ENCODE peak calls at places on chromosome 12, in five cellular contexts. P, G, V, Z and M are unnamed samples.

GRCh38 chr12:106131671-106132070 is 7.1 kb downstream of the NUAK1 start:
- DNase-seq in P (no peak), G (peak), V (peak), Z (no peak), M (peak)

GRCh38 chr12:93127107-93127560 is 198.0 kb upstream of the EEA1 start:
- DNase-seq in P (no peak), G (no peak), V (no peak), Z (no peak), M (peak)

GRCh38 chr12:25648460-25648859 is 95.4 kb upstream of the LMNTD1 start:
- DNase-seq in P (no peak), G (no peak), V (peak), Z (no peak), M (peak)

GRCh38 chr12:124053855-124054254 is 80.8 kb downstream of the ZNF664 start:
- DNase-seq in P (no peak), G (peak), V (peak), Z (no peak), M (peak)

GRCh38 chr12:14952295-14952995 is 9.0 kb downstream of the ARHGDIB start:
- DNase-seq in P (no peak), G (no peak), V (peak), Z (peak), M (peak)

GRCh38 chr12:39272934-39273770 is 169.8 kb downstream of the KIF21A start:
- DNase-seq in P (no peak), G (no peak), V (peak), Z (no peak), M (peak)

GRCh38 chr12:68790952-68791234 is 17.1 kb upstream of the MDM2 start:
- DNase-seq in P (no peak), G (no peak), V (no peak), Z (no peak), M (no peak)

GRCh38 chr12:119334459-119335170 is at the start of gene CCDC60:
- DNase-seq in P (peak), G (no peak), V (no peak), Z (no peak), M (no peak)

GRCh38 chr12:108570743-108571603 is 8.6 kb downstream of the ISCU start:
- DNase-seq in P (no peak), G (no peak), V (peak), Z (no peak), M (peak)

GRCh38 chr12:12719496-12719895 is 2.3 kb downstream of the CDKN1B start:
- DNase-seq in P (no peak), G (no peak), V (peak), Z (no peak), M (peak)

GRCh38 chr12:114480309-114481199 is 74.6 kb upstream of the TBX5 start:
- DNase-seq in P (no peak), G (no peak), V (peak), Z (no peak), M (peak)

GRCh38 chr12:114473717-114474116 is 67.8 kb upstream of the TBX5 start:
- DNase-seq in P (no peak), G (no peak), V (no peak), Z (no peak), M (no peak)

GRCh38 chr12:114479831-114480230 is 73.9 kb upstream of the TBX5 start:
- DNase-seq in P (no peak), G (no peak), V (no peak), Z (no peak), M (no peak)

GRCh38 chr12:114478891-114479290 is 72.9 kb upstream of the TBX5 start:
- DNase-seq in P (no peak), G (no peak), V (no peak), Z (no peak), M (no peak)

GRCh38 chr12:114476159-114476558 is 70.2 kb upstream of the TBX5 start:
- DNase-seq in P (no peak), G (no peak), V (peak), Z (no peak), M (peak)
- TF ChIP-seq CTCF in P (no peak), G (no peak), V (peak), Z (no peak), M (peak)

DNA sequence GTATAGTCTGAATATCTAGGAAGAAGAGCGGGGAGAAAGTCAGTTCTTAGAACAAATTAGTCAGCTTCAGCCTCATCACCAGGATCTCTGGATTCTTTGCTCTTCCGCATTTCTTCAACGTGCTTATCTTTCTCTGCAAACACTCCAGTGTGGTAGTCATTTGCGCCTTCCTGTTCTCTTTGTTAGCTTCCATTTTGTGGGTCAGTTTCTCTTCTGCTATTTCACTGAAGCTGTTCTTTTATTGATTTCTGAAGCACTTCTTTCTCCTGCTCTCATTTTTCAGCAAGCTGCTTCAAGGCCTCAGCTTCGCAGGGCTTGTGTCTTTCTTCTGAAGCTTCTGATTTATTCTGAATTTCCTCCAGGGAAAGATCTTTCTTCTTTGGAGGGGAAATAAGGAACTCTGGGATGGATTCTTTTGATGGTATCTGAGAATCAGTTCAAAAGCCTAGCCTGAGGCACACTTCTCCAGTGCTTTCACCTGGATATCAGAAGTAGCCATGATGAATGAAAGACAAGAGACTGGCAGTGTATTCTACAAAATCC is 13.5 kb downstream of the AMN1 start:
- DNase-seq in P (no peak), G (no peak), V (peak), Z (no peak), M (peak)
- H3K4me3 ChIP-seq in P (no peak), G (no peak), V (no peak), Z (no peak), M (no peak)

DNA sequence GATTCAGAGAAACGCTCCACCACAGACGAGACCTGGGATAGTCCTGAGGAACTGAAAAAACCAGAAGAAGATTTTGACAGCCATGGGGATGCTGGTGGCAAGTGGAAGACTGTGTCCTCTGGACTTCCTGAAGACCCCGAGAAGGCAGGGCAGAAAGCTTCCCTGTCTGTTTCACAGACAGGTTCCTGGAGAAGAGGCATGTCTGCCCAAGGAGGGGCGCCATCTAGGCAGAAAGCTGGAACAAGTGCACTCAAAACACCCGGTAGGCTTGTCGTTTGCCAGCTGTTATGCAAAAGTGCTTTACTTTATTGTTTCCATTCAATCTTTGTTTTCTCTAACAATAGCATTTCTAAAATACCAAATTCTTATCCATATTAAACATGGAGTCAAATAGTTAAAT is 287.3 kb downstream of the NAV3 start:
- DNase-seq in P (no peak), G (no peak), V (no peak), Z (no peak), M (peak)
- TF ChIP-seq CTCF in P (no peak), G (no peak), V (no peak), Z (no peak), M (peak)

DNA sequence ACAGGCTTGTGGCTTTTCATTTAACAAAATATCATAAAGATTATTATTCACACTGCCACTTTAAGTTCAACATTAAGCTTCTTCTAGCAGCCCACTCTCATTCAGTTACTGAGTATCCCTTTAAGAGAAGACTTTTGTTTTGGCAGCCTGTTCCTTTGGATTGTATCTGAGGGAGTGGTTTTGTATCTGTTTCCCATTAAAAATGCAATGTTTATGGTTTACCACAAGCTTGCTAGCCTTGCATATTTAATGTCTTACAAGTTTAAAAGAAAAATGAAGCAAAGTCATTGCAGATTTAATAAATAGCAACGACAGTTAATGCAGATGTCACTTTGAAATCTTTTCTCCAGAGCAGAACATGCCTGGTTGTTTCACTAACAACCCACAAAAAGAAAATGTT is 2.0 kb downstream of the DCN start:
- DNase-seq in P (no peak), G (no peak), V (peak), Z (no peak), M (peak)
- H3K4me3 ChIP-seq in P (no peak), G (peak), V (peak), Z (no peak), M (peak)

GRCh38 chr12:56256326-56256960 is 1.7 kb downstream of the ANKRD52 start:
- DNase-seq in P (no peak), G (no peak), V (peak), Z (no peak), M (peak)
- TF ChIP-seq CTCF in P (no peak), G (no peak), V (peak), Z (no peak), M (peak)

GRCh38 chr12:96215933-96216273 is 21.7 kb downstream of the ELK3 start:
- DNase-seq in P (no peak), G (no peak), V (no peak), Z (no peak), M (no peak)
- H3K4me3 ChIP-seq in P (no peak), G (no peak), V (no peak), Z (no peak), M (no peak)

DNA sequence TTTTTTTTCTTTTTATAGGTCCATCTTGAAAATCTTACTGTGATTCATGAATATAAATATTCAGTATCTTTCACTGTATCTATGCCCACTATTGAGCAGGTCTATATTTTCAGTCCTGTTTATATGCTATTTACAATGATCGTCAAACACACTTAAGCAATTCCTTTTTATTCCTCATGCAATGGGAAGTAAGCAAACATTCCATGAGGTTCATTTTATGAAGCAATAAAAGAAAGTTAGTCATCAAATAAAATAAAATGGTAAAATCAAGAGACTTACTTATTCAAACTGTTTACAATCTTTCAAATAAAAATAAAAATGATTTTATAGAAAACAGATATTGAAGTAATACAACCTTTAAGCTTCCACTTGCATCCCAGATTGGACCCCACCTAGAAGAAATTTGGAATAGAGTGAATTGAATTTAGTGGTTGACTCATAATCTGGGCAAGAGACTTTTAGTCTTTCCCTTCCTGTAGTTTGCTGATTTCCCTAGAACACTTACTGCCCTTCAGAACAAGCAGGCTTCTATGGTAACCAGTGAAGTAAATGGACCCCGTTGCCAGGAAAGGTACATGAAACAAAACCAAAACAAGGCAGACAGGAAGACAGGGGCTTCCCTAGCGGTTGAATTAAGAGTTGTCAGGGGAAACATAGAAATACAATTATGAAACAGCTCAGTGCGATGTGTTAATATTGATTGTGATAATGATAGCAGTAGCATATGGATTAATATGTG is 241.0 kb upstream of the ATP2B1 start:
- DNase-seq in P (no peak), G (no peak), V (peak), Z (peak), M (peak)
- TF ChIP-seq CTCF in P (no peak), G (no peak), V (no peak), Z (peak), M (peak)

GRCh38 chr12:64612843-64613242 is 2.5 kb downstream of the RASSF3 start:
- DNase-seq in P (no peak), G (no peak), V (no peak), Z (no peak), M (peak)
- H3K4me3 ChIP-seq in P (peak), G (no peak), V (no peak), Z (peak), M (no peak)

DNA sequence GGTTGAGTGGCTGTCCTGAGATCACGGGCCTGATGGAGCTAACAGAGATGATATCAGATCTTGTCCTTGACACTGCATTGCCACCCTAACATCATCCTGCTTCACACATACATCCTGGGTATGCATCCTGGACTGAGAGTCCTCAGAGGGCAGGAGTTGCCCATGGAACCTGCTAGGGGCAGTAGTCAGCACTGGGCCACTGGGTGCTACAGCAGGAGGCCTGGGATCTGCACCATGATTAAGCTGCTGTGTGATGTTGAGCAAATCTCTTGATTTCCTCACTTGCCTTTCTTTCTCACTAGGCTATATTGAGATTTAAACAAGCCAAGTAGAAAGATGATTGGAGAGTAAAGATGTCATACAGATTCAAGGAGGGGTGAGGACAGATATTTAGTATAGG is 22.1 kb upstream of the EIF4B start:
- DNase-seq in P (no peak), G (no peak), V (no peak), Z (no peak), M (no peak)
- TF ChIP-seq CTCF in P (no peak), G (no peak), V (no peak), Z (no peak), M (no peak)

DNA sequence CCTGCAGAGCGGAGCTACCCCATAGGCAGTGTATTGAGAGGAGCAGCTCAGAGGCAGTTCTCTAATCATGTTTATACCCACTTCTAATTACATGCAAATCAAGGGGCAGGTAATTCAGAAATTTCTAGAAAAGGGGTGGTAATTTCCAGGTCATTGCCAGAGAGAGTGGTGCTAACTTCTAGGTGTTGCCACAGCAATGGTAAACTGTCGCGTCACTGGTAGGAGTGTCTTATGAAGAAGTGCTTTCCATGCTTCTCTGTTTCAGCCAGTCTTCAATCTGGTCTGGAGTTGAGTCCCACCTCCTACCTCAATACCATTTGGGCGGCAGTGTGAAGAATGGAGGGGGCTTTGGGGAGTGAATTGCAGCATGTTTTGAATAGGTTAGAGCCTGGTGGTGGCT is 8.5 kb upstream of the AMN1 start:
- DNase-seq in P (no peak), G (no peak), V (no peak), Z (no peak), M (no peak)
- H3K4me3 ChIP-seq in P (no peak), G (no peak), V (no peak), Z (no peak), M (no peak)